ENCODE peak calls at places on chromosome 4, in seven cellular contexts. F, T, R, Z, S, M and A are unnamed samples.

GRCh38 chr4:78517050-78517652 is 34.4 kb upstream of the ANXA3 start:
- DNase-seq in T (no peak), Z (peak; percentile 61), F (peak; percentile 60), S (no peak), R (peak; percentile 25), M (peak; percentile 67), A (no peak)

GRCh38 chr4:28149762-28150161 is 1289.1 kb downstream of the STIM2 start:
- DNase-seq in F (no peak), Z (no peak), R (no peak), S (no peak), M (no peak), T (no peak), A (no peak)

GRCh38 chr4:27276322-27277073 is 415.9 kb downstream of the STIM2 start:
- DNase-seq in R (no peak), T (no peak), Z (peak; percentile 33), S (no peak), M (no peak), F (no peak), A (no peak)

GRCh38 chr4:5459236-5459635 is 249.1 kb downstream of the EVC2 start:
- DNase-seq in F (no peak), R (no peak), T (no peak), S (no peak), Z (no peak), M (no peak), A (no peak)

GRCh38 chr4:184343400-184344177 is 125.9 kb upstream of the ENPP6 start:
- DNase-seq in M (peak; percentile 81), R (peak; percentile 56), Z (peak; percentile 73), T (peak; percentile 89), S (peak; percentile 72), F (peak; percentile 75), A (peak; percentile 48)

GRCh38 chr4:157075811-157076577 is at the start of gene GLRB:
- DNase-seq in F (no peak), T (peak; percentile 70), M (peak; percentile 5), Z (peak; percentile 38), S (no peak), R (no peak), A (no peak)

GRCh38 chr4:94917146-94917545 is 159.4 kb downstream of the BMPR1B start:
- DNase-seq in M (no peak), T (no peak), R (no peak), Z (no peak), F (no peak), S (no peak), A (no peak)

GRCh38 chr4:124135409-124135813 is 577.1 kb downstream of the ANKRD50 start:
- DNase-seq in S (no peak), Z (peak; percentile 43), T (no peak), M (peak; percentile 66), F (peak; percentile 75), R (peak; percentile 24), A (no peak)

GRCh38 chr4:153222162-153222789 is 18.0 kb downstream of the TRIM2 start:
- DNase-seq in F (peak; percentile 87), Z (peak; percentile 79), M (peak; percentile 76), R (peak; percentile 63), T (peak; percentile 92), S (peak; percentile 71), A (no peak)

GRCh38 chr4:185587444-185588161 is 52.3 kb upstream of the PDLIM3 start:
- DNase-seq in S (no peak), T (peak; percentile 76), Z (no peak), R (no peak), M (peak; percentile 23), F (no peak), A (no peak)

GRCh38 chr4:8260656-8261111 is 8.9 kb upstream of the HTRA3 start:
- DNase-seq in M (peak; percentile 92), T (peak; percentile 92), R (no peak), Z (peak; percentile 79), S (no peak), F (peak; percentile 86), A (no peak)